ENCODE peak calls at places on chromosomes 1 and 21, in four cellular contexts. One of them, this sample, is unnamed.

GRCh38 chr1:172601046-172601630 is 57.8 kb upstream of the FASLG start:
- DNase-seq in NCI-H524: no peak
- DNase-seq in NCI-H1436 treated with DMSO at 0.1 percent for 48 hours: no peak
- DNase-seq in Right ventricle myocardium superior: no peak
- DNase-seq in this sample: no peak

GRCh38 chr1:246219508-246220030 is 287.5 kb downstream of the SMYD3 start:
- DNase-seq in Right ventricle myocardium superior: no peak
- DNase-seq in NCI-H524: no peak
- DNase-seq in NCI-H1436 treated with DMSO at 0.1 percent for 48 hours: peak
- DNase-seq in this sample: no peak

GRCh38 chr21:36411301-36411700 is 26.1 kb downstream of the CHAF1B start:
- DNase-seq in NCI-H524: no peak
- DNase-seq in NCI-H1436 treated with DMSO at 0.1 percent for 48 hours: no peak
- DNase-seq in Right ventricle myocardium superior: no peak
- DNase-seq in this sample: no peak

GRCh38 chr1:13469343-13469742 is 44.5 kb downstream of the LRRC38 start:
- DNase-seq in Right ventricle myocardium superior: peak
- DNase-seq in NCI-H1436 treated with DMSO at 0.1 percent for 48 hours: no peak
- DNase-seq in NCI-H524: peak
- DNase-seq in this sample: no peak

GRCh38 chr1:39195166-39196111 is 9.1 kb upstream of the MACF1 start:
- DNase-seq in NCI-H524: no peak
- DNase-seq in NCI-H1436 treated with DMSO at 0.1 percent for 48 hours: no peak
- DNase-seq in Right ventricle myocardium superior: no peak
- DNase-seq in this sample: no peak

GRCh38 chr1:42173961-42174715 is 9.6 kb upstream of the GUCA2A start:
- DNase-seq in NCI-H1436 treated with DMSO at 0.1 percent for 48 hours: no peak
- DNase-seq in NCI-H524: no peak
- DNase-seq in Right ventricle myocardium superior: no peak
- DNase-seq in this sample: no peak

GRCh38 chr1:93845554-93846150 is 33.4 kb downstream of the DNTTIP2 start:
- DNase-seq in Right ventricle myocardium superior: no peak
- DNase-seq in NCI-H524: no peak
- DNase-seq in NCI-H1436 treated with DMSO at 0.1 percent for 48 hours: no peak
- DNase-seq in this sample: no peak

GRCh38 chr1:996851-997727 is 2.8 kb downstream of the HES4 start:
- DNase-seq in NCI-H524: no peak
- DNase-seq in NCI-H1436 treated with DMSO at 0.1 percent for 48 hours: no peak
- DNase-seq in Right ventricle myocardium superior: no peak
- DNase-seq in this sample: no peak

GRCh38 chr1:48093696-48094518 is 96.7 kb upstream of the TRABD2B start:
- DNase-seq in NCI-H1436 treated with DMSO at 0.1 percent for 48 hours: peak
- DNase-seq in NCI-H524: peak
- DNase-seq in Right ventricle myocardium superior: peak
- DNase-seq in this sample: peak

GRCh38 chr1:213761845-213762407 is 225.8 kb upstream of the PROX1 start:
- DNase-seq in NCI-H1436 treated with DMSO at 0.1 percent for 48 hours: no peak
- DNase-seq in NCI-H524: no peak
- DNase-seq in Right ventricle myocardium superior: no peak
- DNase-seq in this sample: no peak

GRCh38 chr1:19988269-19989006 is 9.0 kb upstream of the PLA2G2A start:
- DNase-seq in Right ventricle myocardium superior: no peak
- DNase-seq in NCI-H1436 treated with DMSO at 0.1 percent for 48 hours: no peak
- DNase-seq in NCI-H524: no peak
- DNase-seq in this sample: no peak

GRCh38 chr1:25885602-25886001 is 10.1 kb upstream of the PAQR7 start:
- DNase-seq in NCI-H1436 treated with DMSO at 0.1 percent for 48 hours: no peak
- DNase-seq in Right ventricle myocardium superior: no peak
- DNase-seq in NCI-H524: no peak
- DNase-seq in this sample: no peak

GRCh38 chr1:33176362-33176850 is 5.4 kb downstream of the TRIM62 start:
- DNase-seq in NCI-H524: peak
- DNase-seq in Right ventricle myocardium superior: no peak
- DNase-seq in NCI-H1436 treated with DMSO at 0.1 percent for 48 hours: no peak
- DNase-seq in this sample: no peak

GRCh38 chr1:77926561-77927357 is 38.3 kb downstream of the NEXN start:
- DNase-seq in NCI-H1436 treated with DMSO at 0.1 percent for 48 hours: no peak
- DNase-seq in NCI-H524: no peak
- DNase-seq in Right ventricle myocardium superior: no peak
- DNase-seq in this sample: no peak

GRCh38 chr1:204791453-204792366 is 79.0 kb upstream of the NFASC start:
- DNase-seq in NCI-H1436 treated with DMSO at 0.1 percent for 48 hours: peak
- DNase-seq in Right ventricle myocardium superior: peak
- DNase-seq in NCI-H524: peak
- DNase-seq in this sample: peak

GRCh38 chr1:21334214-21335087 is 44.2 kb upstream of the ECE1 start:
- DNase-seq in NCI-H524: no peak
- DNase-seq in Right ventricle myocardium superior: peak
- DNase-seq in NCI-H1436 treated with DMSO at 0.1 percent for 48 hours: no peak
- DNase-seq in this sample: no peak

GRCh38 chr1:245871881-245872280 is 635.2 kb downstream of the SMYD3 start:
- DNase-seq in NCI-H1436 treated with DMSO at 0.1 percent for 48 hours: no peak
- DNase-seq in Right ventricle myocardium superior: no peak
- DNase-seq in NCI-H524: no peak
- DNase-seq in this sample: no peak

GRCh38 chr1:19605884-19606442 is 38.1 kb upstream of the NBL1 start:
- DNase-seq in NCI-H1436 treated with DMSO at 0.1 percent for 48 hours: no peak
- DNase-seq in NCI-H524: no peak
- DNase-seq in Right ventricle myocardium superior: no peak
- DNase-seq in this sample: no peak

GRCh38 chr1:91731815-91732214 is 154.1 kb downstream of the TGFBR3 start:
- DNase-seq in NCI-H524: no peak
- DNase-seq in Right ventricle myocardium superior: no peak
- DNase-seq in NCI-H1436 treated with DMSO at 0.1 percent for 48 hours: no peak
- DNase-seq in this sample: no peak

This sample was measured in iPS DF 6.9.